ENCODE peak calls at places on chromosomes 12 and 14, in five cellular contexts. Y, R, N, I and H are unnamed samples.

GRCh38 chr14:102295301-102295700 is 9.7 kb downstream of the MOK start:
- DNase-seq in Y (no peak), R (no peak), N (peak), I (peak), H (no peak)

GRCh38 chr14:29717906-29718305 is 209.7 kb downstream of the PRKD1 start:
- DNase-seq in Y (no peak), R (no peak), N (no peak), I (peak), H (no peak)

GRCh38 chr14:44163946-44164345 is 343.1 kb downstream of the FSCB start:
- DNase-seq in Y (no peak), R (no peak), N (no peak), I (no peak), H (no peak)

GRCh38 chr14:69571449-69571878 is 3.2 kb downstream of the CCDC177 start:
- DNase-seq in Y (no peak), R (no peak), N (no peak), I (no peak), H (no peak)

GRCh38 chr12:130764475-130765185 is 48.5 kb upstream of the RIMBP2 start:
- DNase-seq in Y (no peak), R (peak), N (peak), I (peak), H (peak)

GRCh38 chr14:21771671-21772070 is 98.1 kb upstream of the OR4E1 start:
- DNase-seq in Y (no peak), R (no peak), N (no peak), I (no peak), H (no peak)

GRCh38 chr12:39499296-39499695 is 56.4 kb upstream of the KIF21A start:
- DNase-seq in Y (no peak), R (no peak), N (peak), I (no peak), H (no peak)

GRCh38 chr12:31726575-31726974 is 2.2 kb downstream of the AMN1 start:
- DNase-seq in Y (no peak), R (no peak), N (no peak), I (no peak), H (no peak)

GRCh38 chr14:105857223-105857815 is 330.9 kb downstream of the TMEM121 start:
- DNase-seq in Y (no peak), R (no peak), N (no peak), I (no peak), H (no peak)

GRCh38 chr14:63465347-63465746 is 77.8 kb downstream of the PPP2R5E start:
- DNase-seq in Y (no peak), R (no peak), N (no peak), I (no peak), H (no peak)

GRCh38 chr12:58592817-58593216 is 327.5 kb downstream of the LRIG3 start:
- DNase-seq in Y (no peak), R (no peak), N (peak), I (peak), H (no peak)

GRCh38 chr12:93043877-93044209 is 114.7 kb upstream of the EEA1 start:
- DNase-seq in Y (no peak), R (no peak), N (no peak), I (no peak), H (no peak)

GRCh38 chr12:120846721-120847120 is 57.4 kb downstream of the SPPL3 start:
- DNase-seq in Y (no peak), R (no peak), N (peak), I (peak), H (no peak)

GRCh38 chr12:47267571-47267970 is 187.8 kb upstream of the AMIGO2 start:
- DNase-seq in Y (no peak), R (no peak), N (peak), I (peak), H (no peak)

GRCh38 chr14:34754687-34755086 is 40.3 kb upstream of the CFL2 start:
- DNase-seq in Y (no peak), R (no peak), N (no peak), I (no peak), H (no peak)

GRCh38 chr14:97113339-97113738 is 316.2 kb downstream of the VRK1 start:
- DNase-seq in Y (no peak), R (no peak), N (peak), I (peak), H (no peak)

GRCh38 chr14:69151458-69152180 is 1.3 kb downstream of the DCAF5 start:
- DNase-seq in Y (peak), R (peak), N (peak), I (peak), H (peak)

GRCh38 chr12:19482551-19483109 is 43.3 kb downstream of the AEBP2 start:
- DNase-seq in Y (peak), R (peak), N (no peak), I (no peak), H (no peak)

GRCh38 chr12:53049582-53050318 is at the start of gene TNS2:
- DNase-seq in Y (no peak), R (no peak), N (peak), I (peak), H (peak)

GRCh38 chr12:122891661-122892525 is 4.0 kb downstream of the VPS37B start:
- DNase-seq in Y (no peak), R (no peak), N (peak), I (peak), H (no peak)

GRCh38 chr12:81502912-81503695 is 256.0 kb downstream of the PPFIA2 start:
- DNase-seq in Y (no peak), R (no peak), N (peak), I (peak), H (no peak)

GRCh38 chr14:23160924-23161522 is 22.4 kb downstream of the SLC7A8 start:
- DNase-seq in Y (no peak), R (no peak), N (peak), I (peak), H (peak)

GRCh38 chr14:34029921-34030334 is 79.1 kb upstream of the EGLN3 start:
- DNase-seq in Y (no peak), R (no peak), N (peak), I (peak), H (no peak)

GRCh38 chr14:22002860-22003284 is 329.3 kb upstream of the OR4E1 start:
- DNase-seq in Y (no peak), R (peak), N (no peak), I (no peak), H (peak)

GRCh38 chr12:42422785-42423184 is 96.8 kb downstream of the PPHLN1 start:
- DNase-seq in Y (peak), R (no peak), N (no peak), I (no peak), H (no peak)

GRCh38 chr12:77625441-77625840 is 205.3 kb upstream of the NAV3 start:
- DNase-seq in Y (no peak), R (no peak), N (peak), I (peak), H (no peak)

GRCh38 chr12:92784795-92785562 is 82.2 kb downstream of the PLEKHG7 start:
- DNase-seq in Y (peak), R (peak), N (peak), I (peak), H (peak)

GRCh38 chr12:25089738-25090137 is 105.2 kb downstream of the DNAI7 start:
- DNase-seq in Y (no peak), R (peak), N (peak), I (no peak), H (no peak)

GRCh38 chr14:104238424-104239184 is 100.2 kb downstream of the KIF26A start:
- DNase-seq in Y (no peak), R (no peak), N (no peak), I (no peak), H (no peak)

GRCh38 chr12:76081909-76082308 is 2.6 kb downstream of the NAP1L1 start:
- DNase-seq in Y (no peak), R (no peak), N (no peak), I (no peak), H (no peak)

GRCh38 chr14:100498068-100498467 is 89.1 kb downstream of the BEGAIN start:
- DNase-seq in Y (no peak), R (no peak), N (no peak), I (no peak), H (no peak)

GRCh38 chr14:68760771-68761170 is 32.1 kb downstream of the ZFP36L1 start:
- DNase-seq in Y (no peak), R (no peak), N (no peak), I (no peak), H (no peak)

GRCh38 chr12:75561921-75562320 is 50.5 kb upstream of the KRR1 start:
- DNase-seq in Y (no peak), R (no peak), N (no peak), I (no peak), H (no peak)

GRCh38 chr12:83676896-83677295 is 990.2 kb downstream of the TMTC2 start:
- DNase-seq in Y (no peak), R (no peak), N (no peak), I (no peak), H (no peak)

GRCh38 chr14:81313775-81314429 is 86.2 kb downstream of the STON2 start:
- DNase-seq in Y (no peak), R (no peak), N (peak), I (peak), H (no peak)

GRCh38 chr14:100898935-100899840 is 4.3 kb downstream of the RTL1 start:
- DNase-seq in Y (no peak), R (no peak), N (no peak), I (no peak), H (no peak)

GRCh38 chr12:6627598-6627997 is 8.2 kb downstream of the LPAR5 start:
- DNase-seq in Y (no peak), R (peak), N (no peak), I (no peak), H (no peak)

GRCh38 chr12:37733856-37734255 is 582.7 kb upstream of the ALG10B start:
- DNase-seq in Y (no peak), R (no peak), N (no peak), I (no peak), H (no peak)

GRCh38 chr14:93286212-93286890 is 46.5 kb downstream of the BTBD7 start:
- DNase-seq in Y (no peak), R (no peak), N (peak), I (peak), H (no peak)

GRCh38 chr12:73226585-73226984 is 954.4 kb downstream of the TRHDE start:
- DNase-seq in Y (no peak), R (no peak), N (no peak), I (no peak), H (no peak)

GRCh38 chr14:56145965-56146364 is 27.8 kb downstream of the PELI2 start:
- DNase-seq in Y (no peak), R (peak), N (peak), I (peak), H (no peak)
- TF ChIP-seq CTCF in Y (no peak), R (no peak), N (no peak), I (no peak), H (no peak)

GRCh38 chr12:102871014-102871413 is 46.0 kb downstream of the PAH start:
- DNase-seq in Y (no peak), R (no peak), N (no peak), I (no peak), H (no peak)
- TF ChIP-seq CTCF in Y (no peak), R (no peak), N (no peak), I (no peak), H (no peak)

GRCh38 chr14:80202888-80203562 is 8.3 kb downstream of the DIO2 start:
- DNase-seq in Y (peak), R (peak), N (no peak), I (no peak), H (peak)
- TF ChIP-seq CTCF in Y (peak), R (no peak), N (no peak), I (peak), H (peak)

GRCh38 chr12:107891967-107892366 is 117.5 kb downstream of the ASCL4 start:
- DNase-seq in Y (no peak), R (peak), N (no peak), I (peak), H (peak)
- TF ChIP-seq CTCF in Y (peak), R (peak), N (peak), I (peak), H (no peak)

GRCh38 chr12:117857632-117858274 is 111.0 kb downstream of the KSR2 start:
- DNase-seq in Y (peak), R (peak), N (peak), I (peak), H (peak)

GRCh38 chr12:117850048-117850447 is 118.7 kb downstream of the KSR2 start:
- DNase-seq in Y (peak), R (peak), N (peak), I (peak), H (peak)

GRCh38 chr12:117853600-117853999 is 115.2 kb downstream of the KSR2 start:
- DNase-seq in Y (no peak), R (no peak), N (peak), I (no peak), H (no peak)

GRCh38 chr12:117855165-117855564 is 113.6 kb downstream of the KSR2 start:
- DNase-seq in Y (no peak), R (no peak), N (no peak), I (no peak), H (no peak)

DNA sequence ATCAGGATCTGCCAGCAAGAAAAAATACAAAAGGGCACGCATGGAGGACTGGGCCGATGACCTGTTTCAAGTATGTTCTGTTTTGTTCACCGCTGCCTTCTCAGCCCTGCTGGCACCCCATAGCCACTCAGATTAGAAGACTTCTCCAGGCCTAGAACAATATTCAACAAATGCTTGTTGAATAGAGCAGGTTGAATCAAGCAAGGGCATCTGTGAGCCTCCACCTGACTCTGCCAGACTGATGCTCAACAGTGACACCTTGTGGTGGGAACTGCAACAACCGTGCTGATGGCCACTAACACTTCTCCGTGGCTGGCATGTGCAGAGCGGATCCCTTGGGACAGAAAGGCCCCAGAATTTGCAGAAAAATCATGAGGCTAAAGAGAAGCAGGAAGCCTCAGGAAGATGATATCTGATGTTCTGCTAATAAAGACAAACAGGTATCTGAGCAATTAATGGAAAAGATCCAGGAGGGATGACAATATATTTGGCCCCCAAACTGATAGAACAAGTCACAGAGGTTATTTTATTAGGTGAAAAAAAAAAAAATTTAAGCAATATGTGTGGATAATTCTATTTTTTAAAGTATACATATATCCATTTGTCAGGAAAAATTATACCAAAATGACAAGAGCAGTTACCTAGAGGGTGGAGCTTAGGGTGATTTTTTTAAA is 114.3 kb downstream of the KSR2 start:
- DNase-seq in Y (peak), R (peak), N (peak), I (peak), H (peak)
- TF ChIP-seq CTCF in Y (peak), R (peak), N (peak), I (peak), H (peak)

GRCh38 chr14:94716976-94717375 is 52.9 kb downstream of the GSC start:
- DNase-seq in Y (no peak), R (no peak), N (no peak), I (no peak), H (no peak)
- TF ChIP-seq CTCF in Y (no peak), R (no peak), N (no peak), I (no peak), H (no peak)

DNA sequence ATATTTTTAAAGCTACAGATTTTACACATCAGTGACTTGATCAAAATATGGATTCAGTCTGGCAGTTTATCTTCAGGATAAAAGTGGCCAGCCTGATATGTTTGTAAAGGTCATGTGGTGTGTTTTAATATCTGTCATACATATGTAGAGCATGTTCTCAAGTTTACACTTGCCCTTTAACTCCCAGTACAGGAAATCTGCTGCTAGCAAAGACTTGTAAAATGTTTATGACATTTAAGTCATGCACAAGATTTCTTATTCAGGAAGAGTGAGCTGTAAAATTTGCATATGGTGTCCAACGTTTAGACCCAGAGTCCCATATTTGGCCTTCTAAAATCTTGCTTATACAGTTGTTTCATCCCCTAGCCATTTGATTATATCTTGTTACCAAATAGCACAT is 197.5 kb upstream of the FLRT2 start:
- DNase-seq in Y (no peak), R (no peak), N (no peak), I (no peak), H (no peak)
- TF ChIP-seq CTCF in Y (no peak), R (no peak), N (no peak), I (no peak), H (no peak)

DNA sequence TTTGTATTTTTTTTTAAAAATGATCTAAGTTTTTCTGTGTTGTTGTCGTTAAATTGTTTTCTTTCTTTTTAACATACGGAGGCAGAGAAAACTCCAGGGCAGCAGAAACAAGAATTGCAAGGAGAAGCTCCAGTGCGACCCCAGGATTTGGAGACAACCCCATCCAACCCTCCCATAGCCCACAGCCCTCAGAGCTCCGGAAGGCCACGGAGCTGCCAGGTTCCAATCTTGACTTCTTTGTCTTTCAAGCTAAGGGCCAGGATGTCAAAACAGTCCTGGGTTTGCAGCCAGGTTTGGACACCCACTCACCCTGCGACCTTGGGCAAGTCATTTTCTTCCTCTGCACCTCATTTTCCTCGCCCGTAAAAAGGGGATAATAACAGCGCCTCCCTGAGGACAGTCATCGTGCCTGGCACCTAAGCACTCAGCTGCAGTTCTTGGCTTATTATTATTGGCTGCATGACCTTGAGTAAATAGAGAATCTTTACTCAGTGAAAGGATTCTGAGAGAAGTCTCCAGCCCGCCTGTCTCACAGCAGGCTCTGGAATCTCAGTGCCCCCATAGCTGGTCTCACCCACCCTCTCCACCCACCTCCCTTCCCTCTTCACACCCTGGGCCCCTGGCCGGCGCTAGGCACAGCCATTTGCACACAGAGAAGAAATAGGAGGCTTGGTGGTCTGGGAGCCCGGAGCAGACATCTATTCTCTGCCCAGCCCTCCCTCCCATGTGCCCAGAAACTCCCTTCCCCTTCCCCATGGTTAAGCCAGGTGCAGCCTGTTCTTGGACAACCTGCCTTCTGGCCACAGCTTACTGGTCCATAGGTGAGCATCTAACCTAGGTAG is 79.4 kb upstream of the BCL11B start:
- DNase-seq in Y (no peak), R (no peak), N (no peak), I (no peak), H (no peak)
- TF ChIP-seq CTCF in Y (no peak), R (no peak), N (no peak), I (no peak), H (no peak)

DNA sequence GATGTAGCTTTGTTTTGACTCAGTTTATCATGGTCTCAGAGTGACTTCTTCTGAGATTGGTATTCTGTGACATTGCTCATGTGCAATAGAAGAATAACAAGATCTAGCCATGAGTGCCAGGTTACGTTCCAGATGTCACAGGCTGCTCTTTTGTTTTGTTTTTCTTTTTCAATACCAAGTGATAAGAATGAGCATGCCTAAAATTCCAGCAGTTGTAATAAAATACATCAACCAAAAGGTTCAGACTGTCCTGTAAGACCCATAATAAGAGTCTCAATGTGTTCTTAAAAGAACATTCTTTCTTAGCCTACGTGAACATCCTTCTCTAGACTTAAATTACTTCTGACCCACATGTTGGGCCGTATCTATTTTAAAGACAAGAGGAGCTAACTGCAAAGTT is 669.2 kb downstream of the DIO2 start:
- DNase-seq in Y (no peak), R (no peak), N (peak), I (no peak), H (no peak)
- TF ChIP-seq CTCF in Y (no peak), R (no peak), N (no peak), I (no peak), H (no peak)